ENCODE peak calls at places on chromosome 20, in eight cellular contexts. One of them, this sample, is unnamed.

GRCh38 chr20:6231551-6231950 is 108.7 kb upstream of the FERMT1 start:
- DNase-seq in SW 1271: no peak
- DNase-seq in stimulated activated CD4-positive, alpha-beta T cell treated with anti-CD3 and anti-CD28 coated beads, Interleukin-12 subunit alpha, Interleukin-12 subunit beta, amount 100 ng/mL, for 48 hours: no peak
- DNase-seq in CD8-positive, alpha-beta T cell: no peak
- DNase-seq in stimulated activated naive CD4-positive, alpha-beta T cell: no peak
- DNase-seq in lung microvascular endothelial cell: peak
- DNase-seq in NCI-H748 treated with DMSO at 0.1 percent for 48 hours: no peak
- DNase-seq in naive thymus-derived CD4-positive, alpha-beta T cell: no peak
- DNase-seq in this sample: no peak

GRCh38 chr20:4375881-4376280 is 345.8 kb upstream of the PRND start:
- DNase-seq in naive thymus-derived CD4-positive, alpha-beta T cell: no peak
- DNase-seq in SW 1271: no peak
- DNase-seq in lung microvascular endothelial cell: no peak
- DNase-seq in CD8-positive, alpha-beta T cell: no peak
- DNase-seq in stimulated activated naive CD4-positive, alpha-beta T cell: no peak
- DNase-seq in NCI-H748 treated with DMSO at 0.1 percent for 48 hours: no peak
- DNase-seq in stimulated activated CD4-positive, alpha-beta T cell treated with anti-CD3 and anti-CD28 coated beads, Interleukin-12 subunit alpha, Interleukin-12 subunit beta, amount 100 ng/mL, for 48 hours: no peak
- DNase-seq in this sample: no peak

GRCh38 chr20:46923550-46923949 is 28.9 kb downstream of the EYA2 start:
- DNase-seq in NCI-H748 treated with DMSO at 0.1 percent for 48 hours: no peak
- DNase-seq in SW 1271: no peak
- DNase-seq in naive thymus-derived CD4-positive, alpha-beta T cell: no peak
- DNase-seq in stimulated activated naive CD4-positive, alpha-beta T cell: no peak
- DNase-seq in lung microvascular endothelial cell: no peak
- DNase-seq in stimulated activated CD4-positive, alpha-beta T cell treated with anti-CD3 and anti-CD28 coated beads, Interleukin-12 subunit alpha, Interleukin-12 subunit beta, amount 100 ng/mL, for 48 hours: no peak
- DNase-seq in CD8-positive, alpha-beta T cell: no peak
- DNase-seq in this sample: no peak

GRCh38 chr20:50459124-50459918 is 50.9 kb upstream of the PTPN1 start:
- DNase-seq in stimulated activated naive CD4-positive, alpha-beta T cell: no peak
- DNase-seq in stimulated activated CD4-positive, alpha-beta T cell treated with anti-CD3 and anti-CD28 coated beads, Interleukin-12 subunit alpha, Interleukin-12 subunit beta, amount 100 ng/mL, for 48 hours: no peak
- DNase-seq in CD8-positive, alpha-beta T cell: no peak
- DNase-seq in SW 1271: no peak
- DNase-seq in lung microvascular endothelial cell: no peak
- DNase-seq in naive thymus-derived CD4-positive, alpha-beta T cell: no peak
- DNase-seq in NCI-H748 treated with DMSO at 0.1 percent for 48 hours: no peak
- DNase-seq in this sample: no peak

GRCh38 chr20:47815416-47815806 is 30.1 kb upstream of the SULF2 start:
- DNase-seq in CD8-positive, alpha-beta T cell: no peak
- DNase-seq in SW 1271: no peak
- DNase-seq in NCI-H748 treated with DMSO at 0.1 percent for 48 hours: no peak
- DNase-seq in stimulated activated naive CD4-positive, alpha-beta T cell: no peak
- DNase-seq in lung microvascular endothelial cell: no peak
- DNase-seq in naive thymus-derived CD4-positive, alpha-beta T cell: no peak
- DNase-seq in stimulated activated CD4-positive, alpha-beta T cell treated with anti-CD3 and anti-CD28 coated beads, Interleukin-12 subunit alpha, Interleukin-12 subunit beta, amount 100 ng/mL, for 48 hours: no peak
- DNase-seq in this sample: no peak

GRCh38 chr20:50744143-50744792 is 12.9 kb downstream of the PARD6B start:
- DNase-seq in lung microvascular endothelial cell: peak
- DNase-seq in stimulated activated naive CD4-positive, alpha-beta T cell: no peak
- DNase-seq in SW 1271: peak
- DNase-seq in NCI-H748 treated with DMSO at 0.1 percent for 48 hours: no peak
- DNase-seq in CD8-positive, alpha-beta T cell: no peak
- DNase-seq in naive thymus-derived CD4-positive, alpha-beta T cell: no peak
- DNase-seq in stimulated activated CD4-positive, alpha-beta T cell treated with anti-CD3 and anti-CD28 coated beads, Interleukin-12 subunit alpha, Interleukin-12 subunit beta, amount 100 ng/mL, for 48 hours: no peak
- DNase-seq in this sample: no peak

GRCh38 chr20:63967330-63968135 is 2.2 kb downstream of the ZNF512B start:
- DNase-seq in lung microvascular endothelial cell: no peak
- DNase-seq in stimulated activated CD4-positive, alpha-beta T cell treated with anti-CD3 and anti-CD28 coated beads, Interleukin-12 subunit alpha, Interleukin-12 subunit beta, amount 100 ng/mL, for 48 hours: no peak
- DNase-seq in NCI-H748 treated with DMSO at 0.1 percent for 48 hours: no peak
- DNase-seq in SW 1271: no peak
- DNase-seq in naive thymus-derived CD4-positive, alpha-beta T cell: no peak
- DNase-seq in CD8-positive, alpha-beta T cell: no peak
- DNase-seq in stimulated activated naive CD4-positive, alpha-beta T cell: no peak
- DNase-seq in this sample: no peak

GRCh38 chr20:30168025-30168799 is 1089.3 kb upstream of the DEFB115 start:
- DNase-seq in NCI-H748 treated with DMSO at 0.1 percent for 48 hours: no peak
- DNase-seq in CD8-positive, alpha-beta T cell: peak
- DNase-seq in stimulated activated CD4-positive, alpha-beta T cell treated with anti-CD3 and anti-CD28 coated beads, Interleukin-12 subunit alpha, Interleukin-12 subunit beta, amount 100 ng/mL, for 48 hours: no peak
- DNase-seq in stimulated activated naive CD4-positive, alpha-beta T cell: peak
- DNase-seq in lung microvascular endothelial cell: no peak
- DNase-seq in SW 1271: no peak
- DNase-seq in naive thymus-derived CD4-positive, alpha-beta T cell: no peak
- DNase-seq in this sample: no peak

GRCh38 chr20:11585752-11586352 is 331.8 kb upstream of the BTBD3 start:
- DNase-seq in lung microvascular endothelial cell: peak
- DNase-seq in stimulated activated CD4-positive, alpha-beta T cell treated with anti-CD3 and anti-CD28 coated beads, Interleukin-12 subunit alpha, Interleukin-12 subunit beta, amount 100 ng/mL, for 48 hours: no peak
- DNase-seq in CD8-positive, alpha-beta T cell: no peak
- DNase-seq in NCI-H748 treated with DMSO at 0.1 percent for 48 hours: peak
- DNase-seq in naive thymus-derived CD4-positive, alpha-beta T cell: no peak
- DNase-seq in stimulated activated naive CD4-positive, alpha-beta T cell: no peak
- DNase-seq in SW 1271: no peak
- DNase-seq in this sample: no peak

GRCh38 chr20:3900187-3900604 is 11.0 kb downstream of the PANK2 start:
- DNase-seq in NCI-H748 treated with DMSO at 0.1 percent for 48 hours: no peak
- DNase-seq in stimulated activated naive CD4-positive, alpha-beta T cell: no peak
- DNase-seq in SW 1271: no peak
- DNase-seq in naive thymus-derived CD4-positive, alpha-beta T cell: no peak
- DNase-seq in lung microvascular endothelial cell: peak
- DNase-seq in stimulated activated CD4-positive, alpha-beta T cell treated with anti-CD3 and anti-CD28 coated beads, Interleukin-12 subunit alpha, Interleukin-12 subunit beta, amount 100 ng/mL, for 48 hours: no peak
- DNase-seq in CD8-positive, alpha-beta T cell: no peak
- DNase-seq in this sample: no peak

GRCh38 chr20:9627219-9627618 is 112.8 kb downstream of the LAMP5 start:
- DNase-seq in NCI-H748 treated with DMSO at 0.1 percent for 48 hours: no peak
- DNase-seq in lung microvascular endothelial cell: no peak
- DNase-seq in stimulated activated CD4-positive, alpha-beta T cell treated with anti-CD3 and anti-CD28 coated beads, Interleukin-12 subunit alpha, Interleukin-12 subunit beta, amount 100 ng/mL, for 48 hours: no peak
- DNase-seq in naive thymus-derived CD4-positive, alpha-beta T cell: no peak
- DNase-seq in SW 1271: no peak
- DNase-seq in CD8-positive, alpha-beta T cell: no peak
- DNase-seq in stimulated activated naive CD4-positive, alpha-beta T cell: no peak
- DNase-seq in this sample: no peak

GRCh38 chr20:675453-676314 is at the start of gene SCRT2:
- DNase-seq in NCI-H748 treated with DMSO at 0.1 percent for 48 hours: peak
- DNase-seq in naive thymus-derived CD4-positive, alpha-beta T cell: peak
- DNase-seq in stimulated activated naive CD4-positive, alpha-beta T cell: peak
- DNase-seq in CD8-positive, alpha-beta T cell: peak
- DNase-seq in stimulated activated CD4-positive, alpha-beta T cell treated with anti-CD3 and anti-CD28 coated beads, Interleukin-12 subunit alpha, Interleukin-12 subunit beta, amount 100 ng/mL, for 48 hours: peak
- DNase-seq in SW 1271: no peak
- DNase-seq in lung microvascular endothelial cell: peak
- DNase-seq in this sample: peak

GRCh38 chr20:60630609-60631008 is 621.5 kb upstream of the CDH4 start:
- DNase-seq in SW 1271: no peak
- DNase-seq in CD8-positive, alpha-beta T cell: no peak
- DNase-seq in NCI-H748 treated with DMSO at 0.1 percent for 48 hours: peak
- DNase-seq in stimulated activated naive CD4-positive, alpha-beta T cell: no peak
- DNase-seq in lung microvascular endothelial cell: no peak
- DNase-seq in stimulated activated CD4-positive, alpha-beta T cell treated with anti-CD3 and anti-CD28 coated beads, Interleukin-12 subunit alpha, Interleukin-12 subunit beta, amount 100 ng/mL, for 48 hours: no peak
- DNase-seq in naive thymus-derived CD4-positive, alpha-beta T cell: no peak
- DNase-seq in this sample: no peak

GRCh38 chr20:33570743-33571142 is 80.8 kb downstream of the CBFA2T2 start:
- DNase-seq in lung microvascular endothelial cell: no peak
- DNase-seq in stimulated activated CD4-positive, alpha-beta T cell treated with anti-CD3 and anti-CD28 coated beads, Interleukin-12 subunit alpha, Interleukin-12 subunit beta, amount 100 ng/mL, for 48 hours: no peak
- DNase-seq in stimulated activated naive CD4-positive, alpha-beta T cell: no peak
- DNase-seq in CD8-positive, alpha-beta T cell: no peak
- DNase-seq in naive thymus-derived CD4-positive, alpha-beta T cell: no peak
- DNase-seq in NCI-H748 treated with DMSO at 0.1 percent for 48 hours: no peak
- DNase-seq in SW 1271: no peak
- DNase-seq in this sample: no peak

GRCh38 chr20:5714261-5715041 is 35.8 kb upstream of the SHLD1 start:
- DNase-seq in stimulated activated naive CD4-positive, alpha-beta T cell: peak
- DNase-seq in naive thymus-derived CD4-positive, alpha-beta T cell: peak
- DNase-seq in NCI-H748 treated with DMSO at 0.1 percent for 48 hours: no peak
- DNase-seq in SW 1271: no peak
- DNase-seq in stimulated activated CD4-positive, alpha-beta T cell treated with anti-CD3 and anti-CD28 coated beads, Interleukin-12 subunit alpha, Interleukin-12 subunit beta, amount 100 ng/mL, for 48 hours: peak
- DNase-seq in CD8-positive, alpha-beta T cell: peak
- DNase-seq in lung microvascular endothelial cell: peak
- DNase-seq in this sample: peak

GRCh38 chr20:62891111-62891510 is 29.5 kb upstream of the TCFL5 start:
- DNase-seq in naive thymus-derived CD4-positive, alpha-beta T cell: peak
- DNase-seq in stimulated activated naive CD4-positive, alpha-beta T cell: peak
- DNase-seq in CD8-positive, alpha-beta T cell: peak
- DNase-seq in NCI-H748 treated with DMSO at 0.1 percent for 48 hours: no peak
- DNase-seq in SW 1271: no peak
- DNase-seq in lung microvascular endothelial cell: no peak
- DNase-seq in stimulated activated CD4-positive, alpha-beta T cell treated with anti-CD3 and anti-CD28 coated beads, Interleukin-12 subunit alpha, Interleukin-12 subunit beta, amount 100 ng/mL, for 48 hours: no peak
- DNase-seq in this sample: no peak

GRCh38 chr20:9363673-9364072 is 150.7 kb upstream of the LAMP5 start:
- DNase-seq in SW 1271: no peak
- DNase-seq in stimulated activated naive CD4-positive, alpha-beta T cell: no peak
- DNase-seq in stimulated activated CD4-positive, alpha-beta T cell treated with anti-CD3 and anti-CD28 coated beads, Interleukin-12 subunit alpha, Interleukin-12 subunit beta, amount 100 ng/mL, for 48 hours: no peak
- DNase-seq in lung microvascular endothelial cell: no peak
- DNase-seq in naive thymus-derived CD4-positive, alpha-beta T cell: no peak
- DNase-seq in NCI-H748 treated with DMSO at 0.1 percent for 48 hours: no peak
- DNase-seq in CD8-positive, alpha-beta T cell: no peak
- DNase-seq in this sample: no peak

GRCh38 chr20:17556842-17557674 is 12.8 kb upstream of the DSTN start:
- DNase-seq in stimulated activated naive CD4-positive, alpha-beta T cell: no peak
- DNase-seq in NCI-H748 treated with DMSO at 0.1 percent for 48 hours: no peak
- DNase-seq in SW 1271: no peak
- DNase-seq in naive thymus-derived CD4-positive, alpha-beta T cell: no peak
- DNase-seq in stimulated activated CD4-positive, alpha-beta T cell treated with anti-CD3 and anti-CD28 coated beads, Interleukin-12 subunit alpha, Interleukin-12 subunit beta, amount 100 ng/mL, for 48 hours: no peak
- DNase-seq in CD8-positive, alpha-beta T cell: no peak
- DNase-seq in lung microvascular endothelial cell: peak
- DNase-seq in this sample: no peak

GRCh38 chr20:44097521-44098255 is 89.3 kb downstream of the JPH2 start:
- DNase-seq in naive thymus-derived CD4-positive, alpha-beta T cell: no peak
- DNase-seq in CD8-positive, alpha-beta T cell: no peak
- DNase-seq in stimulated activated CD4-positive, alpha-beta T cell treated with anti-CD3 and anti-CD28 coated beads, Interleukin-12 subunit alpha, Interleukin-12 subunit beta, amount 100 ng/mL, for 48 hours: no peak
- DNase-seq in stimulated activated naive CD4-positive, alpha-beta T cell: no peak
- DNase-seq in NCI-H748 treated with DMSO at 0.1 percent for 48 hours: no peak
- DNase-seq in SW 1271: no peak
- DNase-seq in lung microvascular endothelial cell: peak
- DNase-seq in this sample: no peak

GRCh38 chr20:48314925-48315592 is 512.7 kb downstream of the PREX1 start:
- DNase-seq in stimulated activated naive CD4-positive, alpha-beta T cell: no peak
- DNase-seq in naive thymus-derived CD4-positive, alpha-beta T cell: no peak
- DNase-seq in stimulated activated CD4-positive, alpha-beta T cell treated with anti-CD3 and anti-CD28 coated beads, Interleukin-12 subunit alpha, Interleukin-12 subunit beta, amount 100 ng/mL, for 48 hours: no peak
- DNase-seq in NCI-H748 treated with DMSO at 0.1 percent for 48 hours: no peak
- DNase-seq in lung microvascular endothelial cell: no peak
- DNase-seq in CD8-positive, alpha-beta T cell: no peak
- DNase-seq in SW 1271: no peak
- DNase-seq in this sample: no peak

GRCh38 chr20:3431109-3431508 is 23.6 kb upstream of the DNAAF9 start:
- DNase-seq in stimulated activated naive CD4-positive, alpha-beta T cell: no peak
- DNase-seq in lung microvascular endothelial cell: no peak
- DNase-seq in stimulated activated CD4-positive, alpha-beta T cell treated with anti-CD3 and anti-CD28 coated beads, Interleukin-12 subunit alpha, Interleukin-12 subunit beta, amount 100 ng/mL, for 48 hours: no peak
- DNase-seq in SW 1271: no peak
- DNase-seq in CD8-positive, alpha-beta T cell: no peak
- DNase-seq in naive thymus-derived CD4-positive, alpha-beta T cell: no peak
- DNase-seq in NCI-H748 treated with DMSO at 0.1 percent for 48 hours: no peak
- DNase-seq in this sample: no peak

GRCh38 chr20:40769677-40770285 is 80.7 kb upstream of the MAFB start:
- DNase-seq in SW 1271: no peak
- DNase-seq in naive thymus-derived CD4-positive, alpha-beta T cell: no peak
- DNase-seq in NCI-H748 treated with DMSO at 0.1 percent for 48 hours: no peak
- DNase-seq in stimulated activated CD4-positive, alpha-beta T cell treated with anti-CD3 and anti-CD28 coated beads, Interleukin-12 subunit alpha, Interleukin-12 subunit beta, amount 100 ng/mL, for 48 hours: no peak
- DNase-seq in CD8-positive, alpha-beta T cell: no peak
- DNase-seq in lung microvascular endothelial cell: no peak
- DNase-seq in stimulated activated naive CD4-positive, alpha-beta T cell: no peak
- DNase-seq in this sample: no peak

GRCh38 chr20:6388666-6389197 is 265.9 kb upstream of the FERMT1 start:
- DNase-seq in SW 1271: no peak
- DNase-seq in stimulated activated naive CD4-positive, alpha-beta T cell: no peak
- DNase-seq in CD8-positive, alpha-beta T cell: no peak
- DNase-seq in NCI-H748 treated with DMSO at 0.1 percent for 48 hours: peak
- DNase-seq in naive thymus-derived CD4-positive, alpha-beta T cell: no peak
- DNase-seq in stimulated activated CD4-positive, alpha-beta T cell treated with anti-CD3 and anti-CD28 coated beads, Interleukin-12 subunit alpha, Interleukin-12 subunit beta, amount 100 ng/mL, for 48 hours: no peak
- DNase-seq in lung microvascular endothelial cell: no peak
- DNase-seq in this sample: no peak

GRCh38 chr20:1654994-1655393 is 2.6 kb downstream of the SIRPG start:
- DNase-seq in naive thymus-derived CD4-positive, alpha-beta T cell: peak
- DNase-seq in stimulated activated naive CD4-positive, alpha-beta T cell: peak
- DNase-seq in CD8-positive, alpha-beta T cell: no peak
- DNase-seq in stimulated activated CD4-positive, alpha-beta T cell treated with anti-CD3 and anti-CD28 coated beads, Interleukin-12 subunit alpha, Interleukin-12 subunit beta, amount 100 ng/mL, for 48 hours: no peak
- DNase-seq in NCI-H748 treated with DMSO at 0.1 percent for 48 hours: no peak
- DNase-seq in SW 1271: no peak
- DNase-seq in lung microvascular endothelial cell: no peak
- DNase-seq in this sample: no peak

GRCh38 chr20:20741067-20742045 is 28.9 kb upstream of the RALGAPA2 start:
- DNase-seq in lung microvascular endothelial cell: no peak
- DNase-seq in stimulated activated CD4-positive, alpha-beta T cell treated with anti-CD3 and anti-CD28 coated beads, Interleukin-12 subunit alpha, Interleukin-12 subunit beta, amount 100 ng/mL, for 48 hours: no peak
- DNase-seq in naive thymus-derived CD4-positive, alpha-beta T cell: no peak
- DNase-seq in SW 1271: no peak
- DNase-seq in NCI-H748 treated with DMSO at 0.1 percent for 48 hours: no peak
- DNase-seq in stimulated activated naive CD4-positive, alpha-beta T cell: no peak
- DNase-seq in CD8-positive, alpha-beta T cell: no peak
- DNase-seq in this sample: no peak

GRCh38 chr20:63054103-63054474 is 47.3 kb upstream of the BHLHE23 start:
- DNase-seq in stimulated activated naive CD4-positive, alpha-beta T cell: no peak
- DNase-seq in CD8-positive, alpha-beta T cell: no peak
- DNase-seq in stimulated activated CD4-positive, alpha-beta T cell treated with anti-CD3 and anti-CD28 coated beads, Interleukin-12 subunit alpha, Interleukin-12 subunit beta, amount 100 ng/mL, for 48 hours: no peak
- DNase-seq in SW 1271: no peak
- DNase-seq in lung microvascular endothelial cell: no peak
- DNase-seq in naive thymus-derived CD4-positive, alpha-beta T cell: no peak
- DNase-seq in NCI-H748 treated with DMSO at 0.1 percent for 48 hours: no peak
- DNase-seq in this sample: no peak

GRCh38 chr20:5222919-5223634 is 93.7 kb downstream of the PROKR2 start:
- DNase-seq in lung microvascular endothelial cell: peak
- DNase-seq in stimulated activated naive CD4-positive, alpha-beta T cell: peak
- DNase-seq in stimulated activated CD4-positive, alpha-beta T cell treated with anti-CD3 and anti-CD28 coated beads, Interleukin-12 subunit alpha, Interleukin-12 subunit beta, amount 100 ng/mL, for 48 hours: peak
- DNase-seq in CD8-positive, alpha-beta T cell: peak
- DNase-seq in SW 1271: no peak
- DNase-seq in NCI-H748 treated with DMSO at 0.1 percent for 48 hours: peak
- DNase-seq in naive thymus-derived CD4-positive, alpha-beta T cell: peak
- DNase-seq in this sample: peak